ENCODE peak calls at places on chromosomes 7 and 10, in five cellular contexts. One of them, this sample, is unnamed.

GRCh38 chr7:117764031-117764430 is 109.2 kb downstream of the CTTNBP2 start:
- DNase-seq in adipocyte: no peak
- DNase-seq in GM23248: no peak
- DNase-seq in skeletal muscle cell: no peak
- DNase-seq in PC-9: no peak
- DNase-seq in this sample: no peak

GRCh38 chr7:71595176-71595575 is 463.2 kb downstream of the GALNT17 start:
- DNase-seq in GM23248: no peak
- DNase-seq in skeletal muscle cell: no peak
- DNase-seq in PC-9: no peak
- DNase-seq in adipocyte: no peak
- DNase-seq in this sample: no peak

GRCh38 chr10:96130326-96130758 is 245 bp downstream of the ZNF518A start:
- DNase-seq in adipocyte: peak
- DNase-seq in skeletal muscle cell: peak
- DNase-seq in PC-9: peak
- DNase-seq in GM23248: peak
- DNase-seq in this sample: peak

GRCh38 chr7:150986099-150986512 is 4.7 kb upstream of the NOS3 start:
- DNase-seq in adipocyte: peak
- DNase-seq in GM23248: peak
- DNase-seq in PC-9: peak
- DNase-seq in skeletal muscle cell: no peak
- DNase-seq in this sample: no peak

GRCh38 chr7:78121878-78122277 is 323.3 kb downstream of the PHTF2 start:
- DNase-seq in skeletal muscle cell: no peak
- DNase-seq in adipocyte: no peak
- DNase-seq in GM23248: no peak
- DNase-seq in PC-9: no peak
- DNase-seq in this sample: no peak

GRCh38 chr10:111379521-111379920 is 302.7 kb downstream of the ADRA2A start:
- DNase-seq in adipocyte: no peak
- DNase-seq in GM23248: no peak
- DNase-seq in PC-9: no peak
- DNase-seq in skeletal muscle cell: no peak
- DNase-seq in this sample: no peak

GRCh38 chr7:31776616-31777015 is 89.6 kb downstream of the PPP1R17 start:
- DNase-seq in skeletal muscle cell: no peak
- DNase-seq in GM23248: peak
- DNase-seq in adipocyte: peak
- DNase-seq in PC-9: no peak
- DNase-seq in this sample: no peak

GRCh38 chr10:84204122-84204521 is 9.8 kb downstream of the CDHR1 start:
- DNase-seq in adipocyte: no peak
- DNase-seq in GM23248: peak
- DNase-seq in PC-9: no peak
- DNase-seq in skeletal muscle cell: no peak
- DNase-seq in this sample: peak

GRCh38 chr7:151088856-151089699 is 2.8 kb downstream of the AGAP3 start:
- DNase-seq in skeletal muscle cell: no peak
- DNase-seq in adipocyte: peak
- DNase-seq in PC-9: no peak
- DNase-seq in GM23248: peak
- DNase-seq in this sample: peak

GRCh38 chr10:61937631-61938284 is 36.3 kb downstream of the ARID5B start:
- DNase-seq in adipocyte: peak
- DNase-seq in GM23248: peak
- DNase-seq in PC-9: peak
- DNase-seq in skeletal muscle cell: peak
- DNase-seq in this sample: no peak

GRCh38 chr7:157477550-157478212 is 140.9 kb downstream of the DNAJB6 start:
- DNase-seq in adipocyte: no peak
- DNase-seq in GM23248: no peak
- DNase-seq in skeletal muscle cell: no peak
- DNase-seq in PC-9: no peak
- DNase-seq in this sample: peak

GRCh38 chr10:114043532-114044250 is at the start of gene ADRB1:
- DNase-seq in adipocyte: peak
- DNase-seq in skeletal muscle cell: no peak
- DNase-seq in PC-9: peak
- DNase-seq in GM23248: peak
- DNase-seq in this sample: peak

GRCh38 chr7:98354511-98355249 is 46.2 kb downstream of the BAIAP2L1 start:
- DNase-seq in adipocyte: peak
- DNase-seq in PC-9: peak
- DNase-seq in GM23248: peak
- DNase-seq in skeletal muscle cell: peak
- DNase-seq in this sample: no peak

GRCh38 chr7:137717811-137718271 is 128.9 kb downstream of the DGKI start:
- DNase-seq in PC-9: no peak
- DNase-seq in GM23248: peak
- DNase-seq in adipocyte: no peak
- DNase-seq in skeletal muscle cell: peak
- DNase-seq in this sample: no peak

GRCh38 chr7:24381919-24382505 is 98.0 kb downstream of the NPY start:
- DNase-seq in skeletal muscle cell: no peak
- DNase-seq in adipocyte: peak
- DNase-seq in GM23248: peak
- DNase-seq in PC-9: peak
- DNase-seq in this sample: no peak

GRCh38 chr10:4470231-4470840 is 355.7 kb upstream of the AKR1E2 start:
- DNase-seq in PC-9: peak
- DNase-seq in adipocyte: peak
- DNase-seq in skeletal muscle cell: peak
- DNase-seq in GM23248: peak
- DNase-seq in this sample: no peak

GRCh38 chr10:1169981-1170866 is 114.0 kb downstream of the WDR37 start:
- DNase-seq in PC-9: no peak
- DNase-seq in skeletal muscle cell: no peak
- DNase-seq in adipocyte: no peak
- DNase-seq in GM23248: no peak
- DNase-seq in this sample: peak

GRCh38 chr7:23529262-23529859 is 2.4 kb downstream of the TRA2A start:
- DNase-seq in adipocyte: no peak
- DNase-seq in skeletal muscle cell: no peak
- DNase-seq in GM23248: no peak
- DNase-seq in PC-9: no peak
- DNase-seq in this sample: no peak

GRCh38 chr10:132684164-132684891 is 101.6 kb downstream of the NKX6-2 start:
- DNase-seq in GM23248: peak
- DNase-seq in skeletal muscle cell: no peak
- DNase-seq in PC-9: peak
- DNase-seq in adipocyte: no peak
- DNase-seq in this sample: peak

GRCh38 chr10:88865281-88865876 is 13.7 kb upstream of the ANKRD22 start:
- DNase-seq in skeletal muscle cell: no peak
- DNase-seq in PC-9: no peak
- DNase-seq in adipocyte: peak
- DNase-seq in GM23248: peak
- DNase-seq in this sample: no peak

GRCh38 chr7:28106316-28106957 is 74.2 kb downstream of the JAZF1 start:
- DNase-seq in adipocyte: peak
- DNase-seq in skeletal muscle cell: no peak
- DNase-seq in GM23248: no peak
- DNase-seq in PC-9: no peak
- DNase-seq in this sample: no peak

GRCh38 chr10:119190353-119190752 is 11.7 kb upstream of the PRDX3 start:
- DNase-seq in adipocyte: peak
- DNase-seq in skeletal muscle cell: peak
- DNase-seq in PC-9: peak
- DNase-seq in GM23248: peak
- DNase-seq in this sample: no peak

GRCh38 chr7:88927-89921 is 103.1 kb upstream of the FAM20C start:
- DNase-seq in skeletal muscle cell: peak
- DNase-seq in GM23248: peak
- DNase-seq in PC-9: peak
- DNase-seq in adipocyte: peak
- DNase-seq in this sample: no peak

GRCh38 chr7:47588704-47589225 is 6.9 kb upstream of the TNS3 start:
- DNase-seq in skeletal muscle cell: no peak
- DNase-seq in adipocyte: no peak
- DNase-seq in PC-9: no peak
- DNase-seq in GM23248: no peak
- DNase-seq in this sample: no peak

GRCh38 chr10:70494536-70494935 is 16.0 kb downstream of the PALD1 start:
- DNase-seq in PC-9: no peak
- DNase-seq in adipocyte: no peak
- DNase-seq in skeletal muscle cell: no peak
- DNase-seq in GM23248: peak
- DNase-seq in this sample: no peak

GRCh38 chr10:25209618-25210017 is 34.8 kb downstream of the GPR158 start:
- DNase-seq in GM23248: no peak
- DNase-seq in skeletal muscle cell: no peak
- DNase-seq in adipocyte: no peak
- DNase-seq in PC-9: no peak
- DNase-seq in this sample: no peak

GRCh38 chr7:107503667-107504066 is 33.8 kb downstream of the GPR22 start:
- DNase-seq in adipocyte: no peak
- DNase-seq in PC-9: no peak
- DNase-seq in skeletal muscle cell: no peak
- DNase-seq in GM23248: no peak
- DNase-seq in this sample: no peak

GRCh38 chr7:107505997-107506682 is 36.3 kb downstream of the GPR22 start:
- DNase-seq in GM23248: no peak
- DNase-seq in adipocyte: no peak
- DNase-seq in skeletal muscle cell: no peak
- DNase-seq in PC-9: peak
- DNase-seq in this sample: no peak

GRCh38 chr7:107505362-107505761 is 35.5 kb downstream of the GPR22 start:
- DNase-seq in adipocyte: no peak
- DNase-seq in GM23248: no peak
- DNase-seq in skeletal muscle cell: no peak
- DNase-seq in PC-9: no peak
- DNase-seq in this sample: no peak

GRCh38 chr7:107502797-107503196 is 32.9 kb downstream of the GPR22 start:
- DNase-seq in PC-9: no peak
- DNase-seq in skeletal muscle cell: no peak
- DNase-seq in GM23248: no peak
- DNase-seq in adipocyte: no peak
- DNase-seq in this sample: no peak

GRCh38 chr7:107506683-107507339 is 37.0 kb downstream of the GPR22 start:
- DNase-seq in skeletal muscle cell: no peak
- DNase-seq in PC-9: peak
- DNase-seq in adipocyte: no peak
- DNase-seq in GM23248: peak
- DNase-seq in this sample: no peak
- H3K4me3 ChIP-seq in skeletal muscle cell: no peak
- H3K4me3 ChIP-seq in PC-9: peak
- H3K4me3 ChIP-seq in adipocyte: no peak
- H3K4me3 ChIP-seq in GM23248: no peak
- H3K4me3 ChIP-seq in this sample: no peak

DNA sequence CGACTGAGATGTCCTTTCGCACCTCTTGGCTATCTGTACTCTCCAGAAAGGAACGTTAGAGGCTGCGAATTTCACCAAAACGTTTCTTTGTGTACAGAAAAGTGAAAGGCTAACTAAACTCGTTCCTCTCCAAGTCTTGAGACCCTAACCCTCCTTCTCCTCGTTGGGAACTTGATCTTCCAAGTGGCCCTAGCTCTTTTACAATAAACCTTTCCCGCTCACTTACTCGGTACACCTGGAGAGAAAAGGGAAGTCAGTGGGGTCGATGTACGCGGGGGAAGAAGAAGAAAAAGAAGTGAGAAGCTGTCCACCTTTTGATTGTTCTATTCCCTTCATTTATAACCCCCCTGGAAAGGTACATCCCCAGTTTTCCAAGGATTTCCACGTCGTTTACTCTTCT is 164.9 kb upstream of the PPP1R3A start:
- DNase-seq in skeletal muscle cell: no peak
- DNase-seq in GM23248: no peak
- DNase-seq in adipocyte: no peak
- DNase-seq in PC-9: no peak
- DNase-seq in this sample: no peak
- H3K4me3 ChIP-seq in skeletal muscle cell: no peak
- H3K4me3 ChIP-seq in GM23248: no peak
- H3K4me3 ChIP-seq in adipocyte: no peak
- H3K4me3 ChIP-seq in PC-9: no peak
- H3K4me3 ChIP-seq in this sample: no peak

GRCh38 chr7:25940086-25940906 is 211.7 kb upstream of the NFE2L3 start:
- DNase-seq in skeletal muscle cell: no peak
- DNase-seq in PC-9: no peak
- DNase-seq in GM23248: no peak
- DNase-seq in adipocyte: no peak
- DNase-seq in this sample: no peak
- H3K4me3 ChIP-seq in skeletal muscle cell: no peak
- H3K4me3 ChIP-seq in PC-9: peak
- H3K4me3 ChIP-seq in GM23248: no peak
- H3K4me3 ChIP-seq in adipocyte: no peak
- H3K4me3 ChIP-seq in this sample: no peak

GRCh38 chr7:102322202-102322715 is 34.0 kb downstream of the SPDYE6 start:
- DNase-seq in adipocyte: no peak
- DNase-seq in skeletal muscle cell: no peak
- DNase-seq in GM23248: no peak
- DNase-seq in PC-9: no peak
- DNase-seq in this sample: peak

GRCh38 chr7:102319671-102320070 is 33.0 kb downstream of the SH2B2 start:
- DNase-seq in PC-9: no peak
- DNase-seq in skeletal muscle cell: no peak
- DNase-seq in GM23248: no peak
- DNase-seq in adipocyte: no peak
- DNase-seq in this sample: peak

GRCh38 chr7:102320601-102321350 is 34.1 kb downstream of the SH2B2 start:
- DNase-seq in PC-9: no peak
- DNase-seq in skeletal muscle cell: no peak
- DNase-seq in adipocyte: no peak
- DNase-seq in GM23248: no peak
- DNase-seq in this sample: peak

GRCh38 chr7:102320181-102320580 is 33.5 kb downstream of the SH2B2 start:
- DNase-seq in PC-9: no peak
- DNase-seq in GM23248: no peak
- DNase-seq in adipocyte: no peak
- DNase-seq in skeletal muscle cell: no peak
- DNase-seq in this sample: peak

DNA sequence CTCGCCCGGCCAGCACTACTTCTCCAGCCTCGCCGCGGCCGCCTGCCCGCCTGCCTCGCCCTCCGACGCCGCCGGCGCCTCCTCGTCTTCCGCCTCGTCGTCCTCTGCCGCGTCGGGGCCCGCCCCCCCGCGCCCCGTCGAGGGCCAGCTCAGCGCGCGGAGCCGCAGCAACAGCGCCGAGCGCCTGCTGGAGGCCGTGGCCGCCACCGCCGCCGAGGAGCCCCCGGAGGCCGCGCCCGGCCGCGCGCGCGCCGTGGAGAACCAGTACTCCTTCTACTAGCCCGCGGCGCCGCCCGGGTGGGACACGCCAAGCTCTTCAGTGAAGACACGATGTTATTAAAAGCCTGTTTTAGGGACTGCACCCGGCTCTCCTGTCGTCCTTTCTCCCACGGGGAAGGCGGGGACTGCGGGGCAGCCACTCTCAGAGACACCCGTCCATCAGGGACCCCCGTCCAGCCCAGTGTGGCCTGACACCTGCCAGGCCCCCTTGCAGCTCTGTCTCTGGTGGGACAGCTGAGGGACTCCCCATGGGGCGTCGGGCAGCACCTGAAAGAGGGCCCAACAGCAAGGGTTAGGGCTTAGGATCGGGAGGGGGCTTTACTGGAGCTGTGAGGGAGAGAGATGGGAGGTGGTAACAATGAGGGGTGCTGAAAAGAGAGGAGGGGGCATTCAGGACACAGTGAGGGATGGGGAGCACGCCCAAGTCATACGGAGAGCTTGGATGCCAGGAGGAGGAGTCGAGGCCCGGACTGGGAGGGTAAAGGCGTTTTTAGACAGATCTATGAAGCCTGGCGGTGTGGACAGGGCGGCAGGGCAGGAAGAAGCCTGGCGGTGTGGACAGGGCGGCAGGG is 34.7 kb downstream of the SPDYE6 start:
- DNase-seq in skeletal muscle cell: no peak
- DNase-seq in PC-9: no peak
- DNase-seq in GM23248: peak
- DNase-seq in adipocyte: no peak
- DNase-seq in this sample: peak
- H3K4me3 ChIP-seq in skeletal muscle cell: no peak
- H3K4me3 ChIP-seq in PC-9: no peak
- H3K4me3 ChIP-seq in GM23248: no peak
- H3K4me3 ChIP-seq in adipocyte: no peak
- H3K4me3 ChIP-seq in this sample: peak

This sample was measured in spleen.